ENCODE peak calls at places on chromosome 6, in four cellular contexts. A is body of pancreas, Y is HCT116, Z is stomach. R is an unnamed sample.

GRCh38 chr6:14091329-14091978 is 26.1 kb upstream of the CD83 start:
- DNase-seq in A (no peak), Y (no peak), Z (no peak), R (no peak)

GRCh38 chr6:150373260-150373701 is 4.5 kb downstream of the IYD start:
- DNase-seq in A (no peak), Y (no peak), Z (no peak), R (no peak)

GRCh38 chr6:93494057-93494456 is 74.7 kb upstream of the EPHA7 start:
- DNase-seq in A (no peak), Y (no peak), Z (no peak), R (no peak)

GRCh38 chr6:64736421-64736950 is 970.5 kb downstream of the EYS start:
- DNase-seq in A (no peak), Y (no peak), Z (no peak), R (no peak)

GRCh38 chr6:26026833-26027490 is 60.3 kb upstream of the HFE start:
- DNase-seq in A (peak; percentile 96), Y (peak; percentile 98), Z (peak; percentile 93), R (peak; percentile 95)

GRCh38 chr6:140253096-140253495 is 878.6 kb upstream of the CITED2 start:
- DNase-seq in A (no peak), Y (no peak), Z (no peak), R (no peak)

GRCh38 chr6:112357801-112358200 is 10.7 kb downstream of the RFPL4B start:
- DNase-seq in A (no peak), Y (no peak), Z (no peak), R (no peak)

GRCh38 chr6:15522427-15522826 is 140.4 kb downstream of the DTNBP1 start:
- DNase-seq in A (peak; percentile 56), Y (no peak), Z (no peak), R (no peak)

GRCh38 chr6:3310051-3310448 is 51.3 kb downstream of the PSMG4 start:
- DNase-seq in A (no peak), Y (no peak), Z (no peak), R (peak; percentile 9)

GRCh38 chr6:80543598-80544181 is 437.2 kb downstream of the BCKDHB start:
- DNase-seq in A (no peak), Y (no peak), Z (no peak), R (no peak)

GRCh38 chr6:97705568-97705967 is 422.6 kb upstream of the MMS22L start:
- DNase-seq in A (no peak), Y (peak; percentile 7), Z (no peak), R (no peak)

GRCh38 chr6:138953451-138953850 is 34.6 kb downstream of the REPS1 start:
- DNase-seq in A (no peak), Y (no peak), Z (no peak), R (no peak)

DNA sequence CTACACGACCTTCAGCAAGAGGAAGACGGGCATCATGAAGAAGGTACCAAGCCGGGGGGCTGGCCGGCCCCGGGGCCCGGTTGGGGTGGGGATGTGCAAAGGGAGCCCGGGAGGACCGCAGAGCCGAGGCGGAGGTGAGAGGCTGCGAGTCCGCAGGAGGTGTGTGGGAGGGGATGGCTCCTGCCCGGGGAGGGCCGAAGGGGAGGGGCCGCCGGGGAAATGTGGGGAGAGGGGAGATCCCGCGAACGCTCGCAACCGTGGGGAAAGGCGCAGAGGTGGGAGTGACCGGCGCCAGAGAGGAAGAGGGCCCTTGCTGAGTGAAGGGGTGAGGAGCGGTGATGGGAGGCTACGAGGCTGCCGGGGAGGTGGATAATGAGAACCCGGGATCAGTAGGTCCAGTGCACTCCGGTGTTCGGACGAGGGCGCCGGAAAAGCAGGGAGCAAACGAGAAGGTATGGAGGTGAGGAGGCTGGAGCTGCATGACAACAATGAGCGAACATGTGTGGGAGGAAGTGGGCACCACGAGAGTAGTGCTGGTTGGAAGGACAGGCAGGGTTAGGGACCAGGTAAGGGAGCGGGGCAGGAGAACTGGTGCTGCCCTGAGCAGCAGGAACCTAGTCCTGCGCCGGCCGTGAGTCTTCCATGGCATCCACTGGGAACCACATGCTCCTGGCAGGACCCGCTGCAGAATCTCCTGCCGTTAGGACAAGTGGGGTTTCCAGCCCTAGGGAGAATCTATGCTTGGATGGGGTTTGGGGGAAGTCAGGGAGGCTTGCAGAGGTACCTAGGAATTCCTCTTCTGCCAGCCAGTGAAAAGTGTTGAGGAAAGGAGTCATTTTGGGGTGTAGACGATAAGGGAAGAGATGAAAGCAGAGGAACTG is 1.3 kb downstream of the SRF start:
- DNase-seq in A (peak; percentile 52), Y (no peak), Z (peak; percentile 39), R (peak; percentile 61)
- TF ChIP-seq POLR2A in A (peak; percentile 46), Y (no peak), Z (no peak), R (no peak)

GRCh38 chr6:169751242-169752073 is at the start of the genes DYNLT2 and ERMARD:
- DNase-seq in A (peak; percentile 95), Y (peak; percentile 88), Z (peak; percentile 96), R (peak; percentile 94)
- TF ChIP-seq CTCF in A (peak; percentile 11), Y (no peak), Z (no peak), R (peak; percentile 80)

GRCh38 chr6:44216677-44217331 is at the start of gene MYMX:
- DNase-seq in A (peak; percentile 68), Y (no peak), Z (peak; percentile 59), R (no peak)

GRCh38 chr6:44214307-44214706 is 2.4 kb upstream of the MYMX start:
- DNase-seq in A (no peak), Y (no peak), Z (no peak), R (no peak)

GRCh38 chr6:44219815-44220784 is 3.3 kb upstream of the SLC29A1 start:
- DNase-seq in A (no peak), Y (no peak), Z (no peak), R (no peak)

GRCh38 chr6:44219053-44219814 is 2.5 kb downstream of the MYMX start:
- DNase-seq in A (peak; percentile 89), Y (no peak), Z (peak; percentile 88), R (peak; percentile 80)

DNA sequence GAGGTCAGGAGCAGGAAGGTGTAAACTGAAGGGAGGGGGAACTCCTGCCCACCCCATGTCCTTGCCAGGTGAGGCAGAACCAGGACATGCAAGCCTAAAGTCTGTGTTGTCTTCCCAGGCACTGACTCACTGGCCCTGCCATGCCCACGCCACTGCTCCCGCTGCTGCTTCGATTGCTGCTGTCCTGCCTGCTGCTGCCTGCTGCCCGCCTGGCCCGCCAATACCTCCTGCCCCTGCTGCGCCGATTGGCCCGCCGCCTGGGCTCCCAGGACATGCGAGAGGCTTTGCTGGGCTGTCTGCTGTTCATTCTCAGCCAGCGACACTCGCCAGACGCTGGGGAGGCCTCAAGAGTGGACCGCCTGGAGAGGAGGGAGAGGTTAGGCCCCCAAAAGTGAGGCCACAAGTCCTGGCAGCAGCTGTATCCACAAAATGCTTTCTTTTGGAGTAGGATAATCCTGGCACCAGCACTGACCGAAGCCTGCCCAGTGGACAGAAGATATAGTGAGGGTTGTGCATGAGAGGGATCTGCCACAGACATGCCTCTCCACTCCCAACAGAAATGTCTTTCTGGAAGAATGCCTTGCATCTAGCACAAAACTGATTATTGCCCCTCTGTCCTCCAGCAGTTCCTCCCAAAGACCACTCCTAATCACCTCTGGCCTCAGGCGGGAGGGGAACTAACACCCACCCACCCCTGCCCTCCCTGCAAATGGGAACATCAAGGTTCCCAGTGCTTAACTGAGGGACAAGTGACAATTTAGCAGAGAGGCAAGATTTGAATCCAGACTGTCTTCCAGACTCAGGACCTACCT is 812 bp downstream of the MYMX start:
- DNase-seq in A (peak; percentile 77), Y (no peak), Z (peak; percentile 80), R (no peak)
- TF ChIP-seq POLR2A in A (peak; percentile 64), Y (no peak), Z (no peak), R (no peak)

GRCh38 chr6:137307163-137307851 is 88.1 kb upstream of the IFNGR1 start:
- DNase-seq in A (no peak), Y (no peak), Z (no peak), R (no peak)
- TF ChIP-seq CTCF in A (no peak), Y (no peak), Z (no peak), R (no peak)

DNA sequence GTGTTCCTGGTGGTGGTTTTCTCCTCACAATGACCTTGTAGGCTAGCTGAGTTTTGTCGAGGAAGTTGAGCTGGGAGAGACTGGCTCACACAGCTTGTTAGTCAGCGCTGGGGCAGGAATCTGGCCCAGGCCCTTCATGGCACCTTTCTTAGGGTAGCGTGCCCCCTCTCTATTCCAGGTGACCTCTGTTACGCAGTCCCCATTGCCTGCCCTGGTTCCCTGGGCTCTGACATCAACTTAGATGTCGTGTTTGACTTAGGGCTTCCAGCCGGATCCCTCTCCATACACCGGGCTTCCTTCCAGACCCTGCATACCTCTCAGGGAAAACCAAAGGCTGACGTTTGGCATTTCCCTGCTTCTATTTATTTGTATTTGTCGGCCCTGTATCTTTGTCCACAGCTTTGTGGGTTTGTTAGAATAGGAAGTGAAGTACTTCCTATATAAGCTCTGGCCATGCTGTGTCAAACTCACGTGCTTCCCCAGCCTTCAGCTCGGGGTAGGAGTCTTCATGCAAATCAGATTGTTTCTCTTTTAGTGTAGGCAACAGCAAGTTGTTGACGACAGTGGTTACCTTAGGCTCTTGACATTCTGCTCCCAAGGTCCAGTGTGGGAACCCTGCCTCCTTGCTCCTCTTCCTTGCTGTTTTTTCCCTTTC is 12.8 kb downstream of the IGF2R start:
- DNase-seq in A (peak; percentile 55), Y (no peak), Z (peak; percentile 61), R (peak; percentile 57)
- TF ChIP-seq POLR2A in A (peak; percentile 27), Y (no peak), Z (no peak), R (no peak)

GRCh38 chr6:7604003-7604402 is 14.0 kb downstream of the SNRNP48 start:
- DNase-seq in A (no peak), Y (no peak), Z (peak; percentile 45), R (no peak)

DNA sequence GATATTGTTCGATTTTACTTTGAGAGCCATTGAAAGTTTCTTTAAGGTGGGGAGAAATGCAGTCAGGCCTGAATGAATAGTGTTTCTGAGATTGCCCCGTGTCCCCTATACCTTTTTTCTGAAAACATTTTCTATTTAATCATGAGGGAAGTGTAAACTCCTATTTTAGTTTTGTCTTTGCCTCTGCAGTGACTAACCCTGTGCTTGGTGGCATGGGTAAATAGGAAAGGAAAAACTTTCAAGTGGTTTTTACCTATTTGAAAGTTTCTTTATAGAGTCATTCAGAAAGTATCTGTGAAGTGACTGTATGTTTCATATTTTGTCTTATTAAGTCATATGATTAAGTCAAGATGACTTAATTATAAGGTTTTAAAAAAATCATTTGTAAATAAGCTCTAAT is 14.5 kb downstream of the SNRNP48 start:
- DNase-seq in A (no peak), Y (no peak), Z (no peak), R (no peak)
- TF ChIP-seq CTCF in A (no peak), Y (no peak), Z (no peak), R (no peak)

GRCh38 chr6:158773581-158774449 is 45.4 kb downstream of the EZR start:
- DNase-seq in A (no peak), Y (no peak), Z (no peak), R (no peak)

GRCh38 chr6:158772172-158772571 is 47.0 kb downstream of the EZR start:
- DNase-seq in A (no peak), Y (no peak), Z (no peak), R (no peak)

GRCh38 chr6:158771399-158772158 is 47.6 kb downstream of the EZR start:
- DNase-seq in A (no peak), Y (no peak), Z (no peak), R (no peak)

GRCh38 chr6:158770948-158771347 is 48.2 kb downstream of the EZR start:
- DNase-seq in A (no peak), Y (no peak), Z (no peak), R (no peak)

DNA sequence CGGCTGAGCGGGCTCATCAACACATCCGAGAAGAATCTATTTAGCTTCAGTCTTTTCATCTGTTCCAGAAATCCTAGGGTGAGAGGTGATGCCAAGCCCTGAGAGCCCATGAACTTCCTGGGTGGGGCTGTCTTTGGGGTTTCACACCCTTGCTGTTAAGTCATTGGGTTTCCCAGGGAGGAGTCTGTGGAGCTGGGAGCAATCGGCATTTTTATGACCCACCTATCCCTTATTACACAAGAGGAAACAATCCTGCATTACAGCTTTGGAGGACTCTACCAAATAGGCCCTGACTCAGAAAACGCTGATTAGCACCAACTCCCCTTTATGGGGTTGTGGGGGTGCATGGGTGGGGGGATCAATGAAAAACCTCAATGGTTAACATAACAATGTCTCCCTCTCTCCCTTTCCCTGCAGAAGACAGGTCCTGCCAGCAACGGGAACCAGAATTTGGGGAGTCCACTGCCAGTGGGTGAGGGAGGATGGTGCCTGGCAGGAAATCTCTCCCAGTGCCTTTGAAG is 46.3 kb downstream of the EZR start:
- DNase-seq in A (no peak), Y (no peak), Z (no peak), R (no peak)
- TF ChIP-seq POLR2A in A (no peak), Y (no peak), Z (no peak), R (no peak)

R was measured in uterus.